ENCODE peak calls at places on chromosomes 7 and 10, in nine cellular contexts. One of them, this sample, is unnamed.

GRCh38 chr10:27457261-27457945 is 46.7 kb upstream of the RAB18 start:
- DNase-seq in EH: no peak
- DNase-seq in NCI-H1417: no peak
- DNase-seq in Right ventricle myocardium superior: no peak
- DNase-seq in heart left ventricle: no peak
- DNase-seq in A172: no peak
- DNase-seq in iris pigment epithelial cell: no peak
- DNase-seq in GM20000: no peak
- DNase-seq in foreskin fibroblast: no peak
- DNase-seq in this sample: no peak

GRCh38 chr7:152435384-152436278 is at the start of gene KMT2C:
- DNase-seq in EH: peak; percentile 53
- DNase-seq in NCI-H1417: peak; percentile 60
- DNase-seq in Right ventricle myocardium superior: peak; percentile 78
- DNase-seq in heart left ventricle: peak; percentile 70
- DNase-seq in A172: no peak
- DNase-seq in iris pigment epithelial cell: peak; percentile 46
- DNase-seq in GM20000: peak; percentile 83
- DNase-seq in foreskin fibroblast: peak; percentile 77
- DNase-seq in this sample: no peak

GRCh38 chr10:17847586-17848296 is 38.6 kb downstream of the MRC1 start:
- DNase-seq in EH: peak; percentile 34
- DNase-seq in NCI-H1417: no peak
- DNase-seq in Right ventricle myocardium superior: no peak
- DNase-seq in heart left ventricle: no peak
- DNase-seq in A172: peak; percentile 32
- DNase-seq in iris pigment epithelial cell: peak; percentile 57
- DNase-seq in GM20000: no peak
- DNase-seq in foreskin fibroblast: peak; percentile 61
- DNase-seq in this sample: no peak

GRCh38 chr7:17939670-17940301 is 508 bp downstream of the SNX13 start:
- DNase-seq in EH: peak; percentile 50
- DNase-seq in NCI-H1417: peak; percentile 32
- DNase-seq in Right ventricle myocardium superior: peak; percentile 61
- DNase-seq in heart left ventricle: peak; percentile 44
- DNase-seq in A172: peak; percentile 59
- DNase-seq in iris pigment epithelial cell: peak; percentile 42
- DNase-seq in GM20000: peak; percentile 32
- DNase-seq in foreskin fibroblast: peak; percentile 64
- DNase-seq in this sample: no peak

GRCh38 chr10:52256832-52257691 is 57.0 kb upstream of the DKK1 start:
- DNase-seq in EH: no peak
- DNase-seq in NCI-H1417: no peak
- DNase-seq in Right ventricle myocardium superior: no peak
- DNase-seq in heart left ventricle: no peak
- DNase-seq in A172: peak; percentile 12
- DNase-seq in iris pigment epithelial cell: peak; percentile 51
- DNase-seq in GM20000: peak; percentile 15
- DNase-seq in foreskin fibroblast: no peak
- DNase-seq in this sample: no peak

GRCh38 chr7:111364413-111364812 is 197.9 kb downstream of the IMMP2L start:
- DNase-seq in EH: peak; percentile 73
- DNase-seq in NCI-H1417: no peak
- DNase-seq in Right ventricle myocardium superior: no peak
- DNase-seq in heart left ventricle: no peak
- DNase-seq in A172: peak; percentile 30
- DNase-seq in iris pigment epithelial cell: peak; percentile 81
- DNase-seq in GM20000: no peak
- DNase-seq in foreskin fibroblast: peak; percentile 73
- DNase-seq in this sample: peak; percentile 11

GRCh38 chr7:130297628-130298027 is 4.7 kb downstream of the CPA4 start:
- DNase-seq in EH: no peak
- DNase-seq in NCI-H1417: peak; percentile 99
- DNase-seq in Right ventricle myocardium superior: no peak
- DNase-seq in heart left ventricle: no peak
- DNase-seq in A172: no peak
- DNase-seq in iris pigment epithelial cell: no peak
- DNase-seq in GM20000: no peak
- DNase-seq in foreskin fibroblast: no peak
- DNase-seq in this sample: no peak

GRCh38 chr7:101974365-101974764 is 156.9 kb downstream of the CUX1 start:
- DNase-seq in EH: no peak
- DNase-seq in NCI-H1417: no peak
- DNase-seq in Right ventricle myocardium superior: no peak
- DNase-seq in heart left ventricle: no peak
- DNase-seq in A172: no peak
- DNase-seq in iris pigment epithelial cell: no peak
- DNase-seq in GM20000: no peak
- DNase-seq in foreskin fibroblast: no peak
- DNase-seq in this sample: no peak

GRCh38 chr10:63115732-63116383 is 17.3 kb upstream of the NRBF2 start:
- DNase-seq in EH: peak; percentile 83
- DNase-seq in NCI-H1417: no peak
- DNase-seq in Right ventricle myocardium superior: peak; percentile 86
- DNase-seq in heart left ventricle: peak; percentile 91
- DNase-seq in A172: peak; percentile 47
- DNase-seq in iris pigment epithelial cell: peak; percentile 94
- DNase-seq in GM20000: no peak
- DNase-seq in foreskin fibroblast: peak; percentile 89
- DNase-seq in this sample: peak; percentile 95

GRCh38 chr10:29537799-29538198 is 97.0 kb downstream of the SVIL start:
- DNase-seq in EH: no peak
- DNase-seq in NCI-H1417: no peak
- DNase-seq in Right ventricle myocardium superior: no peak
- DNase-seq in heart left ventricle: no peak
- DNase-seq in A172: no peak
- DNase-seq in iris pigment epithelial cell: no peak
- DNase-seq in GM20000: no peak
- DNase-seq in foreskin fibroblast: no peak
- DNase-seq in this sample: no peak